ENCODE peak calls at places on chromosomes 11 and 22, in seven cellular contexts. T, X, K, M, W, Y and D are unnamed samples. For H3K4me1, the result is how much of the 10 kb centered on the place peaks cover.

GRCh38 chr11:3154001-3154599 is 11.0 kb downstream of the OSBPL5 start:
- DNase-seq in T (peak), M (no peak), W (no peak), X (no peak), K (peak), Y (no peak), D (no peak)

GRCh38 chr11:78259777-78260470 is 71.2 kb downstream of the USP35 start:
- DNase-seq in M (no peak), X (no peak), K (no peak), W (no peak), T (no peak), Y (no peak), D (no peak)

GRCh38 chr11:2940930-2941821 is 12.0 kb upstream of the PHLDA2 start:
- DNase-seq in M (no peak), Y (no peak), T (no peak), X (peak), K (peak), W (peak), D (no peak)

GRCh38 chr22:29072979-29073617 is at the start of gene KREMEN1:
- DNase-seq in K (peak), W (peak), T (no peak), X (no peak), Y (no peak), M (no peak), D (no peak)

GRCh38 chr22:43945632-43946390 is 9.4 kb upstream of the SAMM50 start:
- DNase-seq in Y (no peak), X (peak), K (peak), W (peak), M (peak), T (peak), D (peak)

GRCh38 chr11:102762414-102762813 is 18.0 kb downstream of the MMP10 start:
- DNase-seq in W (no peak), X (no peak), M (no peak), Y (no peak), K (no peak), T (no peak), D (no peak)

GRCh38 chr22:37604875-37605274 is 3.8 kb upstream of the GGA1 start:
- DNase-seq in W (no peak), Y (no peak), K (no peak), X (no peak), M (peak), T (no peak), D (no peak)

GRCh38 chr11:110470716-110471115 is 41.0 kb downstream of the FDX1 start:
- DNase-seq in M (no peak), K (no peak), Y (no peak), T (no peak), X (no peak), W (no peak), D (no peak)

GRCh38 chr22:46991666-46992065 is 229.2 kb downstream of the TBC1D22A start:
- DNase-seq in K (no peak), Y (no peak), M (no peak), X (no peak), W (no peak), T (no peak), D (no peak)

GRCh38 chr22:39908737-39909136 is 7.9 kb downstream of the GRAP2 start:
- DNase-seq in K (no peak), M (no peak), W (no peak), T (no peak), Y (no peak), X (no peak), D (no peak)

GRCh38 chr11:126924381-126924780 is 76.2 kb downstream of the KIRREL3 start:
- DNase-seq in X (no peak), M (no peak), K (no peak), T (no peak), W (no peak), Y (no peak), D (no peak)

GRCh38 chr11:35524780-35525179 is 636 bp downstream of the PAMR1 start:
- DNase-seq in T (no peak), K (no peak), M (no peak), Y (no peak), X (no peak), W (no peak), D (no peak)

GRCh38 chr22:27174970-27175369 is 517.6 kb downstream of the MIAT start:
- DNase-seq in T (no peak), W (no peak), Y (no peak), M (no peak), X (no peak), K (no peak), D (no peak)

GRCh38 chr11:17781626-17782025 is 47.0 kb downstream of the KCNC1 start:
- DNase-seq in K (no peak), W (no peak), Y (no peak), X (no peak), T (no peak), M (no peak), D (no peak)

GRCh38 chr11:64086263-64086938 is 50.7 kb downstream of the FLRT1 start:
- DNase-seq in K (no peak), T (no peak), W (peak), Y (peak), M (no peak), X (peak), D (no peak)

GRCh38 chr11:84165139-84165538 is 879.0 kb upstream of the CCDC90B start:
- DNase-seq in T (no peak), X (no peak), W (no peak), M (no peak), Y (no peak), K (no peak), D (no peak)

GRCh38 chr11:86171627-86172026 is 72.9 kb upstream of the EED start:
- DNase-seq in W (no peak), M (no peak), Y (no peak), X (no peak), T (no peak), K (no peak), D (peak)

DNA sequence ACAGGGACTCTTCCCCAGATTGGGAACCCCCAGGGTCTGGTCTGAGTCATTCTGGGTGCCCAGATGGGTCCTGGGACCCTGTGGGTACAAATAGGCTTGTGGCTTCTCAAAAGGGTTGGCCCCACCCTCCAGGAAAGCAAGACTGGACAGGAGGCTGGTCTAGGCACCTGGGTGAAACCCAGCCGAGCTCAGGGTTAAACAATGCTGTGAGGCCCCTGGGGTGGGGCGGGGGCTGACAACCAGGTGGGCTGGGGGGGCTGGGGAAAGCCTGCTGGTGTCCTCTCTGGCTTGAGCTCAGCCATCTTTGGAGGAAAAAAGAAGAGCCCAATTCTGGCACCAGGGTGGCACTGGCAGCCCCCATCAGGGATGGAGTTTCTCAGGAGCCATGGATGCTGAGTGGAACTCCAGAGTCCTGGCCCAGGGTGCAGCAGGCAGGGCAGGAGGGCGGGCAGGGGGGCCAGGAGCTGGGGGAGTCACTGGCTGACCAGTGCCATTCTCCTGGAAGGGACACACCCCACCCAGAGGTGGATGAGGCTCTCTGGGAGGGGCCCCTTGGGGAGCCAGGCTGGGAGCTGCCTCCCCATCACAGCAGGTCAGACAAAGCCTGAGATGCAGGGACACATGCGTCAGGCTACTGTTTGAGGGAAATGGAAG is 1.1 kb downstream of the SEPTIN5 start:
- DNase-seq in Y (no peak), T (no peak), K (no peak), W (no peak), X (no peak), M (no peak), D (no peak)
- H3K4me1 ChIP-seq in Y (under half), T (under half), K (under half), W (under half), X (under half), M (under half), D (under half)

DNA sequence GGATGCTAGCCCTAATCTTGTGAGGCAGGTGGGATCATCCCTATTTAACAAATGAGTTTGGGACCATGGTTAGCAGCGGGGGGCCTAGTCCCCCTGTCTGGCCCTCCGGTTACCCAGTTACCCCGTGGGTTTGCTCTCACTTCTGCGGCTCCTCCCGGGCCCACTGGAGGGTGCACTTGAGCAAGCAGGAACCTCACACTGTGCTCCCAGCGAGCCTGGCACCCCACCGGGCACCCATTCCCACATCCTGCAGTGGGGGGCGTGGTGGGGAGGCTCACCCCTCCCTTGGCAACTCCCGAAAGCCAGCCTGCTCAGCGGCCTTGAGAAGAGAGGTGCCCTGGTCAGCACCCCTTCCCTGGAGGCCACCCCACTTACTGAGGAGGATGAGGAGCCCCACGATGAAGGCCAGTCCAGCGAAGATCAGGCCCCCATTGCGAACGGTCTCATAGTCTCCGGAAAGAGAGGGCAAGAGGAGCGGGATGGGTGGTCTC is 2.5 kb downstream of the FXYD2 start:
- DNase-seq in K (peak), X (peak), T (peak), W (peak), M (peak), Y (no peak), D (peak)
- H3K4me1 ChIP-seq in K (under half), X (under half), T (under half), W (half or more), M (under half), Y (under half), D (under half)

GRCh38 chr11:96520939-96521338 is 131.1 kb downstream of the JRKL start:
- DNase-seq in Y (no peak), X (no peak), M (no peak), T (no peak), W (no peak), K (no peak), D (no peak)
- H3K4me1 ChIP-seq in Y (under half), X (under half), M (under half), T (under half), W (under half), K (under half), D (under half)

GRCh38 chr11:96242971-96243647 is 99.9 kb downstream of the MAML2 start:
- DNase-seq in M (no peak), W (peak), X (peak), T (peak), K (peak), Y (peak), D (peak)
- H3K4me1 ChIP-seq in M (under half), W (under half), X (under half), T (under half), K (under half), Y (under half), D (under half)

GRCh38 chr22:49820984-49821383 is 6.7 kb downstream of the BRD1 start:
- DNase-seq in W (no peak), Y (no peak), X (no peak), K (no peak), M (no peak), T (no peak), D (no peak)
- H3K4me1 ChIP-seq in W (half or more), Y (under half), X (half or more), K (under half), M (under half), T (under half), D (under half)

GRCh38 chr11:305834-306211 is 1.8 kb upstream of the IFITM2 start:
- DNase-seq in K (no peak), X (no peak), T (no peak), M (no peak), W (no peak), Y (no peak), D (no peak)

GRCh38 chr11:306645-307371 is 808 bp upstream of the IFITM2 start:
- DNase-seq in W (no peak), T (no peak), M (no peak), X (no peak), Y (no peak), K (no peak), D (no peak)

GRCh38 chr11:303359-303758 is 4.0 kb upstream of the IFITM5 start:
- DNase-seq in W (no peak), K (no peak), Y (no peak), T (no peak), M (peak), X (no peak), D (no peak)

GRCh38 chr11:304061-304506 is 3.5 kb upstream of the IFITM2 start:
- DNase-seq in M (no peak), Y (no peak), W (no peak), K (no peak), X (no peak), T (no peak), D (no peak)

GRCh38 chr11:304915-305833 is 2.4 kb upstream of the IFITM2 start:
- DNase-seq in Y (peak), T (no peak), W (peak), K (peak), X (peak), M (peak), D (peak)
- H3K4me1 ChIP-seq in Y (under half), T (under half), W (under half), K (under half), X (under half), M (under half), D (under half)

GRCh38 chr11:846496-847098 is 3.9 kb downstream of the TSPAN4 start:
- DNase-seq in M (no peak), X (no peak), K (no peak), W (no peak), T (no peak), Y (no peak), D (no peak)
- H3K4me1 ChIP-seq in M (under half), X (half or more), K (under half), W (half or more), T (under half), Y (under half), D (under half)

GRCh38 chr11:47510231-47510630 is 42.7 kb downstream of the CELF1 start:
- DNase-seq in X (no peak), M (no peak), T (no peak), K (no peak), W (no peak), Y (no peak), D (no peak)
- H3K4me1 ChIP-seq in X (half or more), M (under half), T (under half), K (half or more), W (half or more), Y (under half), D (half or more)